ENCODE peak calls at places on chromosomes 13 and 19, in six cellular contexts. One of them, this sample, is unnamed.

GRCh38 chr19:48415395-48415794 is 21.9 kb downstream of the GRIN2D start:
- DNase-seq in A549: no peak
- DNase-seq in mucosa of descending colon: peak
- DNase-seq in pancreas: peak
- DNase-seq in tibial artery: peak
- DNase-seq in tibial nerve: peak
- DNase-seq in this sample: no peak

GRCh38 chr19:45451181-45451849 is 16.5 kb upstream of the FOSB start:
- DNase-seq in A549: no peak
- DNase-seq in mucosa of descending colon: no peak
- DNase-seq in pancreas: peak
- DNase-seq in tibial artery: peak
- DNase-seq in tibial nerve: no peak
- DNase-seq in this sample: no peak

GRCh38 chr19:39825531-39826076 is 8.4 kb downstream of the DYRK1B start:
- DNase-seq in A549: no peak
- DNase-seq in mucosa of descending colon: peak
- DNase-seq in pancreas: no peak
- DNase-seq in tibial artery: no peak
- DNase-seq in tibial nerve: no peak
- DNase-seq in this sample: no peak

GRCh38 chr19:8905342-8905741 is 73.2 kb downstream of the MBD3L1 start:
- DNase-seq in A549: no peak
- DNase-seq in mucosa of descending colon: no peak
- DNase-seq in pancreas: no peak
- DNase-seq in tibial artery: no peak
- DNase-seq in tibial nerve: no peak
- DNase-seq in this sample: no peak

GRCh38 chr19:17159466-17160393 is 55.4 kb upstream of the USE1 start:
- DNase-seq in A549: no peak
- DNase-seq in mucosa of descending colon: no peak
- DNase-seq in pancreas: no peak
- DNase-seq in tibial artery: no peak
- DNase-seq in tibial nerve: no peak
- DNase-seq in this sample: no peak

GRCh38 chr19:39587496-39587895 is 14.8 kb upstream of the LGALS13 start:
- DNase-seq in A549: no peak
- DNase-seq in mucosa of descending colon: no peak
- DNase-seq in pancreas: no peak
- DNase-seq in tibial artery: no peak
- DNase-seq in tibial nerve: no peak
- DNase-seq in this sample: no peak

GRCh38 chr19:57351867-57352266 is 796 bp downstream of the ZNF304 start:
- DNase-seq in A549: no peak
- DNase-seq in mucosa of descending colon: no peak
- DNase-seq in pancreas: no peak
- DNase-seq in tibial artery: no peak
- DNase-seq in tibial nerve: no peak
- DNase-seq in this sample: no peak

GRCh38 chr13:50081106-50081898 is 66.1 kb downstream of the KCNRG start:
- DNase-seq in A549: no peak
- DNase-seq in mucosa of descending colon: peak
- DNase-seq in pancreas: peak
- DNase-seq in tibial artery: peak
- DNase-seq in tibial nerve: peak
- DNase-seq in this sample: peak

GRCh38 chr19:49342291-49342721 is 7.1 kb downstream of the CD37 start:
- DNase-seq in A549: no peak
- DNase-seq in mucosa of descending colon: no peak
- DNase-seq in pancreas: no peak
- DNase-seq in tibial artery: peak
- DNase-seq in tibial nerve: no peak
- DNase-seq in this sample: no peak

GRCh38 chr13:94800423-94800822 is 88.1 kb upstream of the SOX21 start:
- DNase-seq in A549: no peak
- DNase-seq in mucosa of descending colon: no peak
- DNase-seq in pancreas: no peak
- DNase-seq in tibial artery: no peak
- DNase-seq in tibial nerve: no peak
- DNase-seq in this sample: no peak
- TF ChIP-seq CTCF in A549: no peak
- TF ChIP-seq CTCF in mucosa of descending colon: no peak
- TF ChIP-seq CTCF in pancreas: no peak
- TF ChIP-seq CTCF in tibial artery: no peak
- TF ChIP-seq CTCF in tibial nerve: no peak
- TF ChIP-seq CTCF in this sample: no peak

GRCh38 chr19:4044927-4045557 is 21.7 kb downstream of the ZBTB7A start:
- DNase-seq in A549: no peak
- DNase-seq in mucosa of descending colon: peak
- DNase-seq in pancreas: no peak
- DNase-seq in tibial artery: no peak
- DNase-seq in tibial nerve: no peak
- DNase-seq in this sample: no peak

GRCh38 chr19:4043966-4044365 is 22.7 kb downstream of the ZBTB7A start:
- DNase-seq in A549: no peak
- DNase-seq in mucosa of descending colon: peak
- DNase-seq in pancreas: no peak
- DNase-seq in tibial artery: no peak
- DNase-seq in tibial nerve: no peak
- DNase-seq in this sample: no peak

GRCh38 chr19:4042064-4042730 is 24.5 kb downstream of the ZBTB7A start:
- DNase-seq in A549: no peak
- DNase-seq in mucosa of descending colon: peak
- DNase-seq in pancreas: no peak
- DNase-seq in tibial artery: no peak
- DNase-seq in tibial nerve: no peak
- DNase-seq in this sample: no peak

GRCh38 chr19:4043410-4043809 is 23.3 kb downstream of the ZBTB7A start:
- DNase-seq in A549: no peak
- DNase-seq in mucosa of descending colon: no peak
- DNase-seq in pancreas: no peak
- DNase-seq in tibial artery: no peak
- DNase-seq in tibial nerve: no peak
- DNase-seq in this sample: no peak

DNA sequence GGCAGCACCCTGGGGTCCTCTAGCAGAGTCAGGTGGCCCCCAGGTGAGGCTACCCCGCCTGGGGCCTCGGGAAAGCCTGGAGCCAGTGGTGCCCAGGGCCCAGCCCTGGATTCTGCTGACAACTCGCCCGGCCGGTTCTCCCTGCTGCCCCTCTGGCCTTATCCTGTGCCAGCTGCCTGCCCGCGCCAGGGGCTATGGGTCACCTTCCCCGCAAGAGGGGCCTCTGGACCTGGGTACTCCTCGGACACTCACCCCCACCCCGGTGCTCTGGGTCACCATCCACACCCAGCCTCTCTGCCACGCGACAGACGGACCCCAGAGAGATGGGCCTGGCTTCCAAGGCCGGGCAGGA is 24.0 kb downstream of the ZBTB7A start:
- DNase-seq in A549: no peak
- DNase-seq in mucosa of descending colon: peak
- DNase-seq in pancreas: peak
- DNase-seq in tibial artery: no peak
- DNase-seq in tibial nerve: no peak
- DNase-seq in this sample: no peak
- TF ChIP-seq CTCF in A549: no peak
- TF ChIP-seq CTCF in mucosa of descending colon: no peak
- TF ChIP-seq CTCF in pancreas: no peak
- TF ChIP-seq CTCF in tibial artery: no peak
- TF ChIP-seq CTCF in tibial nerve: no peak
- TF ChIP-seq CTCF in this sample: no peak

DNA sequence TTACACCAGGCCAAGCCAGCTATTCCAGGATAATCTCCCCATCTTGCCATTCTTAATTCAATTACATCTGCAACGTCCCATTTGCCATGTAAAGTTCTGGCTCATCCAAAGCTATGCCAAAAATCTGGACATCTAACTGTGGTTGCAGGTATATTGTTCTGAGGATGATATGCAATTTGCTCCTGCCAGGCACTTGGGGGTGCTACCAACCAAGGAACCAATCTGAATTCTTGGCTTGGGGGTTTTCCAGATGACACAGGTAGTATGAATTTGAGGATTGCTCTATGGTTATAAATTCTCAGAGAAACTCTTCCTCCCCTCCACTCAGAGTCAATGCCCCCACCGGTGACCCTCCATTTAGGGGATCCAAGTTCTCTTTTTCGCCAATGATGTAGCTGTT is 33.0 kb downstream of the CRYL1 start:
- DNase-seq in A549: peak
- DNase-seq in mucosa of descending colon: no peak
- DNase-seq in pancreas: no peak
- DNase-seq in tibial artery: no peak
- DNase-seq in tibial nerve: no peak
- DNase-seq in this sample: no peak
- TF ChIP-seq CTCF in A549: peak
- TF ChIP-seq CTCF in mucosa of descending colon: no peak
- TF ChIP-seq CTCF in pancreas: peak
- TF ChIP-seq CTCF in tibial artery: peak
- TF ChIP-seq CTCF in tibial nerve: peak
- TF ChIP-seq CTCF in this sample: no peak

DNA sequence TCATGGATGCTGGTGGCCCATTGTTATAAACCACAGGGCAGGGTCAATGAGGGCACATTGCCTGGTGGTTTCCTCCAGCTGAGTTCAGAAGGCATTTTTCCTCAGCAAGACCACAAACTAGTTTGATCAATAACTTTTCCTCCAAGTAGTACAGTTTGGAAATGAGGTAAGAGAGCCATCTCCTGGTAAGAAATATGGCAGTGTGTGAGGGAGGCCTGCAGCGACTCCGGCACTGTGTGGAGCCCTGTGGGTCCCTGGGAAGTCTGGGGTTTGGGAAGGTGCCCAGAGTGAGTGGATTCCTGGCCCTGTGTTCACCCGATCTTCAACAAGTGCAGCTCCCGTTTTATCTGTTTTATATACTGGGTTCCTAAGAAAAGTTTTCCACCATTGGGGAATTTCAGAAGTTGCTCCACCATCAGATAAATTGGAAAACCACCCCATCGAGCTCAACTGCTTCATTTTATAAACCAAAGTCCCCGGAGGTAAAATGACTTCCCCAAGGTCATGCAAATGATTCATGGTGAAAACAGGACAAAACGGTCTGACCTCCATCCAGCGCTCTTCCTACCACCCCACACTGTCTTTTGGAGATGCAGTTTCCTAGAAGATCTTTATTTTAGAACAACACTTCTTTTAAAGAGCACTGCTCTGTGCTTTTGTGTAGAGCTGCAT is 148.4 kb downstream of the KATNAL1 start:
- DNase-seq in A549: no peak
- DNase-seq in mucosa of descending colon: no peak
- DNase-seq in pancreas: no peak
- DNase-seq in tibial artery: no peak
- DNase-seq in tibial nerve: peak
- DNase-seq in this sample: no peak
- TF ChIP-seq CTCF in A549: peak
- TF ChIP-seq CTCF in mucosa of descending colon: no peak
- TF ChIP-seq CTCF in pancreas: no peak
- TF ChIP-seq CTCF in tibial artery: peak
- TF ChIP-seq CTCF in tibial nerve: no peak
- TF ChIP-seq CTCF in this sample: no peak

GRCh38 chr13:33543089-33543459 is 257.5 kb upstream of the STARD13 start:
- DNase-seq in A549: no peak
- DNase-seq in mucosa of descending colon: no peak
- DNase-seq in pancreas: no peak
- DNase-seq in tibial artery: no peak
- DNase-seq in tibial nerve: no peak
- DNase-seq in this sample: no peak
- TF ChIP-seq CTCF in A549: no peak
- TF ChIP-seq CTCF in mucosa of descending colon: no peak
- TF ChIP-seq CTCF in pancreas: no peak
- TF ChIP-seq CTCF in tibial artery: no peak
- TF ChIP-seq CTCF in tibial nerve: no peak
- TF ChIP-seq CTCF in this sample: no peak

GRCh38 chr19:54464044-54464623 is 556 bp upstream of the LENG9 start:
- DNase-seq in A549: peak
- DNase-seq in mucosa of descending colon: peak
- DNase-seq in pancreas: peak
- DNase-seq in tibial artery: peak
- DNase-seq in tibial nerve: peak
- DNase-seq in this sample: peak

GRCh38 chr19:54462072-54462712 is 1.4 kb downstream of the LENG9 start:
- DNase-seq in A549: no peak
- DNase-seq in mucosa of descending colon: peak
- DNase-seq in pancreas: peak
- DNase-seq in tibial artery: peak
- DNase-seq in tibial nerve: no peak
- DNase-seq in this sample: no peak

GRCh38 chr19:54463531-54464043 is at the start of gene LENG9:
- DNase-seq in A549: peak
- DNase-seq in mucosa of descending colon: peak
- DNase-seq in pancreas: peak
- DNase-seq in tibial artery: peak
- DNase-seq in tibial nerve: peak
- DNase-seq in this sample: peak

GRCh38 chr19:54461201-54462071 is 2.1 kb downstream of the LENG9 start:
- DNase-seq in A549: no peak
- DNase-seq in mucosa of descending colon: peak
- DNase-seq in pancreas: peak
- DNase-seq in tibial artery: peak
- DNase-seq in tibial nerve: no peak
- DNase-seq in this sample: no peak

DNA sequence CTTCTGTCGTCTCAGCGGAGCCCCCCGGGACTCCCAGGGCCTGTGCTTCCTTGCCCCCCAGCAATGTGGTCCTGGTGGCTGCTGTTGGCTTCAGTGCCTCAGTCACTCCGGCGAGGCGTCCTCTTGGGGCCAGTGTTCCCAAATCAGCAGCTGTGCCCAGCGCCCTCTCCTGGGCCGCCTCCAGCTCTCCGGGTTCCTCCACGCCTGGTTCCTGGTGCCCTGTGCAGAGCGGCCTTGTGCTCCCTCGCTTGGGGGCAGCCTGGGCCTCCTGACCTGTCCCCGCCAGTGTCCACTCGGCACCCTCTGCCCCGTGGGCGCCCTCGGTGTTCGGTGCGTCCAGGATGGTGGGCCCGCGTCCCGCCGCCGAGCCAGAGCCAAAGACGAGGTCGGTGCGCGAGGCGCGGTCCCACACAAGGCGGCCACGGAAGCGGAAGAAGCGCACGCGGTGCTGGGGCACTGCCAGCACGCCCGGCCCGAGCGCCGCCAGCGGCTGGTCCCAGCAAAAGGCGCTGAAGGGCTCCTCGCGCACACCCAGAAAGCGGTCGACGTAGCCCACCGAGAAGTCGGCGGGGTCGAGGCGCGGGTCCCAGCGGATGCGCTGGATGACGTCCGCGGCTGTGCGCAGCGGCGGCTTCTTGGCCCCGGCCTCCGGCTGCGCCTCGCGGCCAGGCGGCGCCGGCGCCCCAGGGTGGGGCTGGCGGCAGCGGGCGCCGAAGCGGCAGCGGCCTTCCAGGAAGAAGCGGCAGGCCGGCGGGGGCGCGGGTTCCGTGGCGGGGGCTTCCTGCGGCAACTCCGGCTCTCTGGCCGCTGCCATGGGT is 656 bp downstream of the LENG9 start:
- DNase-seq in A549: no peak
- DNase-seq in mucosa of descending colon: peak
- DNase-seq in pancreas: peak
- DNase-seq in tibial artery: peak
- DNase-seq in tibial nerve: peak
- DNase-seq in this sample: no peak
- TF ChIP-seq CTCF in A549: peak
- TF ChIP-seq CTCF in mucosa of descending colon: peak
- TF ChIP-seq CTCF in pancreas: no peak
- TF ChIP-seq CTCF in tibial artery: no peak
- TF ChIP-seq CTCF in tibial nerve: no peak
- TF ChIP-seq CTCF in this sample: no peak

GRCh38 chr13:30792257-30793000 is 57.1 kb downstream of the ALOX5AP start:
- DNase-seq in A549: peak
- DNase-seq in mucosa of descending colon: peak
- DNase-seq in pancreas: peak
- DNase-seq in tibial artery: peak
- DNase-seq in tibial nerve: peak
- DNase-seq in this sample: no peak
- TF ChIP-seq CTCF in A549: no peak
- TF ChIP-seq CTCF in mucosa of descending colon: no peak
- TF ChIP-seq CTCF in pancreas: peak
- TF ChIP-seq CTCF in tibial artery: peak
- TF ChIP-seq CTCF in tibial nerve: peak
- TF ChIP-seq CTCF in this sample: no peak

This sample was measured in mesothelial cell of epicardium.